ENCODE peak calls at places on chromosomes 16 and 17, in seven cellular contexts. F is cardiac fibroblast; X is fibroblast of lung; C is choroid plexus epithelial cell; P is stimulated activated CD8-positive, alpha-beta memory T cell treated with anti-CD3 and anti-CD28 coated beads, Interleukin-2, amount 100 ng/mL, for 1 hour; J is KBM-7; B is skeletal muscle cell. A is an unnamed sample.

GRCh38 chr17:4548721-4549531 is 6.3 kb downstream of the MYBBP1A start:
- DNase-seq in F (no peak), X (peak; percentile 18), C (no peak), P (no peak), J (no peak), B (no peak), A (no peak)

GRCh38 chr17:42608692-42609181 is 437 bp downstream of the RETREG3 start:
- DNase-seq in F (peak; percentile 5), X (no peak), C (peak; percentile 23), P (no peak), J (no peak), B (no peak), A (no peak)

GRCh38 chr17:40485851-40486512 is 15.4 kb downstream of the TNS4 start:
- DNase-seq in F (peak; percentile 99), X (peak; percentile 99), C (peak; percentile 100), P (no peak), J (peak; percentile 75), B (peak; percentile 99), A (peak; percentile 99)

GRCh38 chr17:81471804-81472456 is 40.7 kb downstream of the ACTG1 start:
- DNase-seq in F (peak; percentile 25), X (peak; percentile 19), C (peak; percentile 98), P (no peak), J (no peak), B (peak; percentile 80), A (peak; percentile 96)

GRCh38 chr17:47720754-47721533 is 12.1 kb upstream of the TBX21 start:
- DNase-seq in F (no peak), X (peak; percentile 33), C (no peak), P (peak; percentile 79), J (peak; percentile 56), B (no peak), A (peak; percentile 53)

GRCh38 chr17:47220531-47220999 is 11.4 kb downstream of the MYL4 start:
- DNase-seq in F (no peak), X (peak; percentile 32), C (no peak), P (no peak), J (no peak), B (no peak), A (no peak)

GRCh38 chr17:36722121-36722902 is 120.9 kb downstream of the MRM1 start:
- DNase-seq in F (peak; percentile 33), X (peak; percentile 63), C (peak; percentile 29), P (peak; percentile 55), J (peak; percentile 83), B (no peak), A (peak; percentile 20)

GRCh38 chr17:17900615-17901520 is 64.1 kb upstream of the SREBF1 start:
- DNase-seq in F (peak; percentile 98), X (peak; percentile 95), C (peak; percentile 94), P (no peak), J (no peak), B (peak; percentile 94), A (peak; percentile 99)

GRCh38 chr17:59888145-59888750 is 4.5 kb downstream of the TUBD1 start:
- DNase-seq in F (no peak), X (no peak), C (no peak), P (no peak), J (no peak), B (no peak), A (no peak)

GRCh38 chr17:44775838-44776621 is 17.2 kb downstream of the ADAM11 start:
- DNase-seq in F (no peak), X (no peak), C (no peak), P (no peak), J (no peak), B (no peak), A (no peak)

GRCh38 chr17:59800530-59800942 is 92.2 kb downstream of the TUBD1 start:
- DNase-seq in F (no peak), X (peak; percentile 40), C (peak; percentile 64), P (no peak), J (no peak), B (no peak), A (no peak)

GRCh38 chr17:58960068-58960467 is 146.6 kb downstream of the TRIM37 start:
- DNase-seq in F (peak; percentile 67), X (peak; percentile 82), C (peak; percentile 87), P (no peak), J (peak; percentile 50), B (peak; percentile 26), A (peak; percentile 31)

GRCh38 chr17:44865921-44866320 is 18.2 kb downstream of the HIGD1B start:
- DNase-seq in F (no peak), X (no peak), C (no peak), P (no peak), J (no peak), B (no peak), A (peak; percentile 49)

GRCh38 chr16:23410176-23410575 is 42.8 kb downstream of the COG7 start:
- DNase-seq in F (no peak), X (peak; percentile 57), C (peak; percentile 26), P (no peak), J (no peak), B (no peak), A (peak; percentile 53)

GRCh38 chr17:70121136-70121535 is 46.1 kb downstream of the KCNJ16 start:
- DNase-seq in F (no peak), X (no peak), C (no peak), P (no peak), J (no peak), B (no peak), A (no peak)

GRCh38 chr16:10441726-10442125 is 55.9 kb downstream of the ATF7IP2 start:
- DNase-seq in F (no peak), X (no peak), C (no peak), P (no peak), J (no peak), B (no peak), A (peak; percentile 1)

GRCh38 chr17:78316867-78317816 is 42.7 kb downstream of the SOCS3 start:
- DNase-seq in F (peak; percentile 56), X (peak; percentile 45), C (peak; percentile 61), P (no peak), J (peak; percentile 59), B (no peak), A (peak; percentile 45)